ENCODE peak calls at places on chromosomes 12 and 14, in ten cellular contexts. F, N, Q, V, A, R, S, J, E and G are unnamed samples.

GRCh38 chr14:63438065-63438757 is 105.0 kb downstream of the PPP2R5E start:
- DNase-seq in F (peak; percentile 66), N (peak; percentile 97), Q (no peak), V (no peak), A (no peak), R (peak; percentile 23), S (peak; percentile 77), J (no peak), E (peak; percentile 8), G (peak; percentile 29)

GRCh38 chr14:105479438-105480164 is 5.0 kb downstream of the CRIP2 start:
- DNase-seq in F (no peak), N (no peak), Q (no peak), V (no peak), A (no peak), R (no peak), S (no peak), J (no peak), E (no peak), G (peak; percentile 82)

GRCh38 chr12:46831335-46832083 is 5.7 kb upstream of the SLC38A4 start:
- DNase-seq in F (peak; percentile 34), N (peak; percentile 30), Q (peak; percentile 83), V (no peak), A (no peak), R (no peak), S (no peak), J (no peak), E (no peak), G (peak; percentile 70)

GRCh38 chr12:77893918-77894317 is 63.2 kb downstream of the NAV3 start:
- DNase-seq in F (peak; percentile 74), N (no peak), Q (no peak), V (no peak), A (no peak), R (no peak), S (no peak), J (no peak), E (no peak), G (no peak)

GRCh38 chr14:64604001-64604400 is 54.2 kb downstream of the PPP1R36 start:
- DNase-seq in F (no peak), N (no peak), Q (no peak), V (no peak), A (no peak), R (no peak), S (no peak), J (no peak), E (no peak), G (no peak)

GRCh38 chr12:28015165-28015564 is 42.6 kb upstream of the PTHLH start:
- DNase-seq in F (no peak), N (no peak), Q (no peak), V (no peak), A (no peak), R (no peak), S (no peak), J (no peak), E (no peak), G (no peak)

GRCh38 chr12:108804361-108804949 is 52.9 kb downstream of the SSH1 start:
- DNase-seq in F (no peak), N (peak; percentile 89), Q (peak; percentile 64), V (no peak), A (no peak), R (no peak), S (peak; percentile 84), J (no peak), E (no peak), G (peak; percentile 26)

GRCh38 chr12:101407054-101407437 is 526 bp downstream of the ARL1 start:
- DNase-seq in F (no peak), N (no peak), Q (no peak), V (no peak), A (peak; percentile 16), R (peak; percentile 5), S (no peak), J (no peak), E (no peak), G (no peak)

GRCh38 chr12:122166422-122167327 is 7.3 kb downstream of the IL31 start:
- DNase-seq in F (no peak), N (no peak), Q (no peak), V (no peak), A (peak; percentile 21), R (peak; percentile 57), S (no peak), J (no peak), E (peak; percentile 20), G (no peak)

GRCh38 chr12:118271770-118272417 is 100.8 kb downstream of the TAOK3 start:
- DNase-seq in F (no peak), N (no peak), Q (no peak), V (no peak), A (no peak), R (no peak), S (no peak), J (no peak), E (no peak), G (no peak)

GRCh38 chr12:67006612-67007011 is 262.5 kb upstream of the CAND1 start:
- DNase-seq in F (no peak), N (no peak), Q (no peak), V (no peak), A (no peak), R (no peak), S (no peak), J (no peak), E (no peak), G (no peak)

GRCh38 chr14:91063119-91063518 is 2.7 kb upstream of the RPS6KA5 start:
- DNase-seq in F (no peak), N (peak; percentile 11), Q (no peak), V (no peak), A (no peak), R (peak; percentile 44), S (no peak), J (no peak), E (no peak), G (no peak)

GRCh38 chr12:32217354-32218310 is 111.0 kb downstream of the BICD1 start:
- DNase-seq in F (no peak), N (peak; percentile 96), Q (no peak), V (no peak), A (no peak), R (no peak), S (no peak), J (no peak), E (no peak), G (no peak)

GRCh38 chr12:15984097-15984800 is 73.1 kb downstream of the DERA start:
- DNase-seq in F (no peak), N (no peak), Q (no peak), V (no peak), A (no peak), R (no peak), S (no peak), J (no peak), E (no peak), G (no peak)

GRCh38 chr14:105290598-105291356 is 10.0 kb downstream of the BRF1 start:
- DNase-seq in F (no peak), N (no peak), Q (no peak), V (no peak), A (no peak), R (no peak), S (no peak), J (no peak), E (no peak), G (peak; percentile 79)

GRCh38 chr12:111638576-111638975 is 39.5 kb upstream of the ATXN2 start:
- DNase-seq in F (no peak), N (peak; percentile 18), Q (no peak), V (no peak), A (no peak), R (no peak), S (no peak), J (no peak), E (no peak), G (no peak)

GRCh38 chr14:68512088-68512487 is 280.8 kb downstream of the ZFP36L1 start:
- DNase-seq in F (no peak), N (peak; percentile 51), Q (no peak), V (no peak), A (no peak), R (no peak), S (peak; percentile 32), J (no peak), E (no peak), G (no peak)

GRCh38 chr14:103334644-103335603 is 887 bp downstream of the EIF5 start:
- DNase-seq in F (peak; percentile 76), N (peak; percentile 76), Q (peak; percentile 61), V (peak; percentile 72), A (peak; percentile 75), R (peak; percentile 77), S (peak; percentile 77), J (peak; percentile 83), E (peak; percentile 71), G (peak; percentile 80)

GRCh38 chr14:73752297-73752992 is 38.3 kb upstream of the PNMA1 start:
- DNase-seq in F (peak; percentile 88), N (peak; percentile 93), Q (no peak), V (no peak), A (no peak), R (peak; percentile 18), S (no peak), J (no peak), E (no peak), G (no peak)

GRCh38 chr12:6383572-6384498 is at the start of gene LTBR:
- DNase-seq in F (peak; percentile 97), N (peak; percentile 96), Q (peak; percentile 92), V (no peak), A (no peak), R (peak; percentile 59), S (peak; percentile 96), J (no peak), E (no peak), G (peak; percentile 89)